ENCODE peak calls at places on chromosomes 11 and 22, in ten cellular contexts. K is body of pancreas, V is heart right ventricle, S is heart left ventricle, L is GM12878, J is colonic mucosa, M is psoas muscle, C is lower lobe of right lung, O is Peyer's patch, B is Panc1. N is an unnamed sample.

GRCh38 chr11:45872513-45873356 is 12.7 kb upstream of the MAPK8IP1 start:
- DNase-seq in K (peak; percentile 54), V (no peak), S (peak; percentile 57), L (no peak), J (no peak), M (peak; percentile 66), C (no peak), O (peak; percentile 61), B (no peak), N (no peak)

GRCh38 chr11:66619080-66619554 is 2.7 kb downstream of the RBM14 start:
- DNase-seq in K (no peak), V (no peak), S (no peak), L (no peak), J (no peak), M (no peak), C (no peak), O (no peak), B (no peak), N (peak; percentile 89)

GRCh38 chr11:130904380-130904779 is 11.9 kb downstream of the SNX19 start:
- DNase-seq in K (no peak), V (no peak), S (no peak), L (no peak), J (no peak), M (no peak), C (no peak), O (no peak), B (no peak), N (no peak)

GRCh38 chr11:59611570-59612565 is 3.7 kb downstream of the OSBP start:
- DNase-seq in K (peak; percentile 70), V (no peak), S (no peak), L (no peak), J (peak; percentile 85), M (no peak), C (no peak), O (peak; percentile 76), B (no peak), N (no peak)

GRCh38 chr11:84793318-84793717 is 833.8 kb downstream of the DLG2 start:
- DNase-seq in K (no peak), V (no peak), S (no peak), L (no peak), J (no peak), M (no peak), C (no peak), O (no peak), B (no peak), N (no peak)

GRCh38 chr11:4887591-4887990 is 5.9 kb downstream of the OR51T1 start:
- DNase-seq in K (no peak), V (no peak), S (no peak), L (no peak), J (no peak), M (no peak), C (no peak), O (no peak), B (no peak), N (no peak)

GRCh38 chr22:41290262-41291221 is 4.6 kb upstream of the RANGAP1 start:
- DNase-seq in K (peak; percentile 24), V (no peak), S (no peak), L (no peak), J (no peak), M (no peak), C (no peak), O (no peak), B (peak; percentile 72), N (no peak)

GRCh38 chr11:3016861-3017260 is 24.7 kb upstream of the NAP1L4 start:
- DNase-seq in K (no peak), V (no peak), S (no peak), L (no peak), J (no peak), M (no peak), C (no peak), O (no peak), B (no peak), N (no peak)

GRCh38 chr11:28257761-28258160 is 149.6 kb downstream of the METTL15 start:
- DNase-seq in K (no peak), V (no peak), S (no peak), L (no peak), J (no peak), M (no peak), C (no peak), O (no peak), B (no peak), N (no peak)

GRCh38 chr22:25021976-25022711 is 69.6 kb downstream of the KIAA1671 start:
- DNase-seq in K (peak; percentile 73), V (no peak), S (no peak), L (no peak), J (no peak), M (no peak), C (no peak), O (no peak), B (no peak), N (no peak)

GRCh38 chr11:72662036-72662435 is 12.2 kb downstream of the PDE2A start:
- DNase-seq in K (no peak), V (no peak), S (no peak), L (no peak), J (no peak), M (no peak), C (no peak), O (no peak), B (no peak), N (no peak)

GRCh38 chr22:39712938-39713525 is 142.5 kb downstream of the CACNA1I start:
- DNase-seq in K (no peak), V (no peak), S (no peak), L (no peak), J (no peak), M (no peak), C (peak; percentile 28), O (peak; percentile 56), B (no peak), N (no peak)

GRCh38 chr11:9315078-9315688 is 790 bp upstream of the TMEM41B start:
- DNase-seq in K (peak; percentile 24), V (no peak), S (no peak), L (no peak), J (no peak), M (no peak), C (peak; percentile 55), O (no peak), B (no peak), N (no peak)

GRCh38 chr22:31449521-31449920 is 40.1 kb downstream of the EIF4ENIF1 start:
- DNase-seq in K (no peak), V (no peak), S (no peak), L (no peak), J (no peak), M (no peak), C (no peak), O (no peak), B (no peak), N (no peak)

GRCh38 chr11:103959279-103959930 is 77.0 kb upstream of the DDI1 start:
- DNase-seq in K (no peak), V (no peak), S (no peak), L (peak; percentile 83), J (no peak), M (no peak), C (no peak), O (no peak), B (no peak), N (no peak)

GRCh38 chr22:43560651-43561050 is 148.8 kb downstream of the MPPED1 start:
- DNase-seq in K (no peak), V (no peak), S (no peak), L (no peak), J (no peak), M (no peak), C (no peak), O (peak; percentile 25), B (no peak), N (no peak)
- H3K4me1 ChIP-seq in K (no peaks in the 10 kb centered on the region), V (no peaks in the 10 kb centered on the region), S (no peaks in the 10 kb centered on the region), L (no peaks in the 10 kb centered on the region), J (no peaks in the 10 kb centered on the region), M (no peaks in the 10 kb centered on the region), C (no peaks in the 10 kb centered on the region), O (no peaks in the 10 kb centered on the region), B (no peaks in the 10 kb centered on the region), N (no peaks in the 10 kb centered on the region)

DNA sequence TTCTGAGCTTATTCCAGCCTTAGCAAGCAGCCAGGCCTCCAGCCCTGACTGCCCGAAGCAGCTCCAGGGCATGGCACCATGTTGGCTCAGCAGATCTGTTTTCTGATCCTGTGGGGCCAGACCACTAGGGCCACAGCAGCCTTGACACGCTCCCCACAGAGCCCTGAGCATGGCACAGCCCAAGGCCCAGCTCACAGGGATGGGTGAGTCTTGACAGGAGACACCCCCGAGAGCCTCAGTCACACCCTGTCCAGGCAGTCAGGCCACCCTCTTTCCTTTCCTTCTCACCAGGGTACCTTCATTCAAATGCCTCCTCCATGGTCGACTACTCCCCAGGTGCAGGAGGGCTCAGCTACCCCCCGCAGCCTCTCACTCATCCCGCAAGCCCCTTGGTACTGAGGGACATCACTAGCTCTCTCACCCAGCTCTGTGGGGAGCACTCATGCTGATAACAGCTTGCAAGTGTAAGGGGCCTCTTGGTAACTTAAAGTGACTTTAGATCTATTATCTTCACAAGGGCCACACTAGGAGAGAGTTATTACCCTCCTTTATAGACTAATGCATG is 3.8 kb upstream of the CDC42BPG start:
- DNase-seq in K (no peak), V (no peak), S (no peak), L (no peak), J (no peak), M (no peak), C (no peak), O (no peak), B (no peak), N (no peak)
- H3K4me1 ChIP-seq in K (peaks cover 35% of the 10 kb centered on the region), V (peaks cover 65% of the 10 kb centered on the region), S (peaks cover 35% of the 10 kb centered on the region), L (peaks cover 66% of the 10 kb centered on the region), J (peaks cover 21% of the 10 kb centered on the region), M (peaks cover 52% of the 10 kb centered on the region), C (peaks cover 78% of the 10 kb centered on the region), O (peaks cover 82% of the 10 kb centered on the region), B (peaks cover 63% of the 10 kb centered on the region), N (peaks cover 71% of the 10 kb centered on the region)

GRCh38 chr11:12161137-12161536 is 50.7 kb downstream of the MICAL2 start:
- DNase-seq in K (no peak), V (peak; percentile 57), S (peak; percentile 67), L (no peak), J (no peak), M (no peak), C (no peak), O (no peak), B (no peak), N (no peak)
- H3K4me1 ChIP-seq in K (peaks cover 12% of the 10 kb centered on the region), V (peaks cover 46% of the 10 kb centered on the region), S (peaks cover 53% of the 10 kb centered on the region), L (no peaks in the 10 kb centered on the region), J (peaks cover 46% of the 10 kb centered on the region), M (peaks cover 38% of the 10 kb centered on the region), C (peaks cover 66% of the 10 kb centered on the region), O (no peaks in the 10 kb centered on the region), B (peaks cover 80% of the 10 kb centered on the region), N (peaks cover 15% of the 10 kb centered on the region)

DNA sequence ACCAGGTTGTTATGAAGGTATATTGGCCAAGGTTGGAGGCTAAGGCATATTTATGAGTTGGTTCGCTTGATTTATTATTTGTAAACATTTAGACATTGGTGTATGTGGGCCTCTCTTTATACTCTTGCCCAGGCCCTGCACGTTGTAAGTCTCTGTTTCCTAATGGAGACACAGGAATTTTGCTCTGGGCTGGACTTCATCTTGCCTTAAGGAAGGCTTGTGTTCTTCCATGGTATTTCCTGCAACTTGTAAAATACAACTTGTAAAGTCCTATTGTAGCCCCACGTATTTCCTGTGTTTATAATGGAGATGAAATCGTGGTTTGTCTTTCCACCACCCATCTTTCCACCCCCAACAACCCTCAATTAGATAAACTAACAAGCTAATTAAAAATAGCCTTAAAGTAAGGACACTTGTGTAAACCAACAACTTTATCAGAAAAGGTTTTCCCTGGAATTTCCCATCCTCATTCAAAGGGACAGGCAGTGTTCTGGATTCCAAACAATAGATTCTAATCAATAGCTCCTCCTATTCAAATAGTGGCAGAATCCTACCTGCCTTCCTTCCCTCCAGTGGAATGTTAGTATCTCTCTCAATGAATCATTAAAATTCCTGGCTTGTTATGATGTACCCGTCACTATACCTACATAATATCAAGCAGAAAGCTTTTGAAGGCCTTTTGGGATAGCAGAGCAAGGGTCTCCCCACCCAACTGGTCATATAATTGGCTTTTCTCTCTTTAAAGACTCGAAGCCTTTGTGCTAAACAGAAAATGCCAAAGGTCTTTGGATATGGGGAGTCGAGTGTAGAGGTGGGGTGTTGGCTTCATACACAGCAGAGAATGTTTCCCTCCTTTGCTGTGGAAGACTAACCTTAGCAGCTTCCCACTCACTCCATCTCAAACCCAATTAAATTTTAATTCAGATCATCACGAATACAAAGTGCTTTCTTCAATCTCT is 77.1 kb downstream of the UBASH3B start:
- DNase-seq in K (no peak), V (no peak), S (no peak), L (no peak), J (no peak), M (no peak), C (no peak), O (no peak), B (no peak), N (no peak)
- H3K4me1 ChIP-seq in K (no peaks in the 10 kb centered on the region), V (peaks cover 3% of the 10 kb centered on the region), S (peaks cover 9% of the 10 kb centered on the region), L (peaks cover 2% of the 10 kb centered on the region), J (no peaks in the 10 kb centered on the region), M (no peaks in the 10 kb centered on the region), C (peaks cover 44% of the 10 kb centered on the region), O (no peaks in the 10 kb centered on the region), B (peaks cover 12% of the 10 kb centered on the region), N (peaks cover 19% of the 10 kb centered on the region)